ENCODE peak calls at places on chromosomes 4 and X, in ten cellular contexts. One of them, this sample, is unnamed.

GRCh38 chr4:24186466-24186865 is 296.6 kb upstream of the PPARGC1A start:
- DNase-seq in nucleus accumbens: no peak
- DNase-seq in uterus: no peak
- DNase-seq in CMK: no peak
- DNase-seq in caudate nucleus: no peak
- DNase-seq in NCI-H2171 treated with DMSO at 0.1 percent for 48 hours: no peak
- DNase-seq in activated B cell treated with CpG ODN at 0.5 μM for 24 hours: no peak
- DNase-seq in bronchial epithelial cell: no peak
- DNase-seq in glutamatergic neuron: no peak
- DNase-seq in stimulated activated CD4-positive, alpha-beta T cell treated with anti-CD3 and anti-CD28 coated beads, TNF-alpha, amount 100 ng/mL, for 4 hours: no peak
- DNase-seq in this sample: no peak

GRCh38 chr4:71198958-71199357 is 139.9 kb upstream of the SLC4A4 start:
- DNase-seq in uterus: no peak
- DNase-seq in nucleus accumbens: no peak
- DNase-seq in CMK: peak; percentile 24
- DNase-seq in stimulated activated CD4-positive, alpha-beta T cell treated with anti-CD3 and anti-CD28 coated beads, TNF-alpha, amount 100 ng/mL, for 4 hours: no peak
- DNase-seq in NCI-H2171 treated with DMSO at 0.1 percent for 48 hours: no peak
- DNase-seq in caudate nucleus: no peak
- DNase-seq in activated B cell treated with CpG ODN at 0.5 μM for 24 hours: no peak
- DNase-seq in glutamatergic neuron: no peak
- DNase-seq in bronchial epithelial cell: no peak
- DNase-seq in this sample: no peak

GRCh38 chr4:13705521-13706035 is 78.1 kb upstream of the BOD1L1 start:
- DNase-seq in bronchial epithelial cell: peak; percentile 55
- DNase-seq in uterus: peak; percentile 38
- DNase-seq in NCI-H2171 treated with DMSO at 0.1 percent for 48 hours: no peak
- DNase-seq in CMK: no peak
- DNase-seq in stimulated activated CD4-positive, alpha-beta T cell treated with anti-CD3 and anti-CD28 coated beads, TNF-alpha, amount 100 ng/mL, for 4 hours: no peak
- DNase-seq in glutamatergic neuron: no peak
- DNase-seq in caudate nucleus: no peak
- DNase-seq in activated B cell treated with CpG ODN at 0.5 μM for 24 hours: no peak
- DNase-seq in nucleus accumbens: no peak
- DNase-seq in this sample: no peak

GRCh38 chr4:128853741-128854140 is 44.2 kb downstream of the JADE1 start:
- DNase-seq in bronchial epithelial cell: no peak
- DNase-seq in NCI-H2171 treated with DMSO at 0.1 percent for 48 hours: no peak
- DNase-seq in stimulated activated CD4-positive, alpha-beta T cell treated with anti-CD3 and anti-CD28 coated beads, TNF-alpha, amount 100 ng/mL, for 4 hours: no peak
- DNase-seq in glutamatergic neuron: no peak
- DNase-seq in activated B cell treated with CpG ODN at 0.5 μM for 24 hours: no peak
- DNase-seq in CMK: no peak
- DNase-seq in nucleus accumbens: no peak
- DNase-seq in caudate nucleus: no peak
- DNase-seq in uterus: no peak
- DNase-seq in this sample: no peak

GRCh38 chr4:57080781-57081650 is 29.2 kb downstream of the IGFBP7 start:
- DNase-seq in stimulated activated CD4-positive, alpha-beta T cell treated with anti-CD3 and anti-CD28 coated beads, TNF-alpha, amount 100 ng/mL, for 4 hours: no peak
- DNase-seq in uterus: no peak
- DNase-seq in glutamatergic neuron: no peak
- DNase-seq in bronchial epithelial cell: peak; percentile 98
- DNase-seq in caudate nucleus: no peak
- DNase-seq in activated B cell treated with CpG ODN at 0.5 μM for 24 hours: no peak
- DNase-seq in CMK: no peak
- DNase-seq in NCI-H2171 treated with DMSO at 0.1 percent for 48 hours: no peak
- DNase-seq in nucleus accumbens: no peak
- DNase-seq in this sample: no peak

GRCh38 chrX:151704023-151704663 is 8.9 kb downstream of the PRRG3 start:
- DNase-seq in bronchial epithelial cell: no peak
- DNase-seq in uterus: no peak
- DNase-seq in activated B cell treated with CpG ODN at 0.5 μM for 24 hours: no peak
- DNase-seq in caudate nucleus: no peak
- DNase-seq in nucleus accumbens: no peak
- DNase-seq in NCI-H2171 treated with DMSO at 0.1 percent for 48 hours: peak; percentile 75
- DNase-seq in CMK: no peak
- DNase-seq in glutamatergic neuron: no peak
- DNase-seq in stimulated activated CD4-positive, alpha-beta T cell treated with anti-CD3 and anti-CD28 coated beads, TNF-alpha, amount 100 ng/mL, for 4 hours: no peak
- DNase-seq in this sample: no peak

GRCh38 chrX:78555401-78555980 is 103.6 kb downstream of the RTL3 start:
- DNase-seq in uterus: no peak
- DNase-seq in activated B cell treated with CpG ODN at 0.5 μM for 24 hours: no peak
- DNase-seq in bronchial epithelial cell: no peak
- DNase-seq in NCI-H2171 treated with DMSO at 0.1 percent for 48 hours: no peak
- DNase-seq in glutamatergic neuron: no peak
- DNase-seq in CMK: no peak
- DNase-seq in nucleus accumbens: no peak
- DNase-seq in stimulated activated CD4-positive, alpha-beta T cell treated with anti-CD3 and anti-CD28 coated beads, TNF-alpha, amount 100 ng/mL, for 4 hours: no peak
- DNase-seq in caudate nucleus: no peak
- DNase-seq in this sample: peak; percentile 90

GRCh38 chrX:10984213-10984612 is 126.9 kb upstream of the HCCS start:
- DNase-seq in NCI-H2171 treated with DMSO at 0.1 percent for 48 hours: no peak
- DNase-seq in caudate nucleus: no peak
- DNase-seq in nucleus accumbens: no peak
- DNase-seq in bronchial epithelial cell: no peak
- DNase-seq in activated B cell treated with CpG ODN at 0.5 μM for 24 hours: no peak
- DNase-seq in stimulated activated CD4-positive, alpha-beta T cell treated with anti-CD3 and anti-CD28 coated beads, TNF-alpha, amount 100 ng/mL, for 4 hours: no peak
- DNase-seq in CMK: no peak
- DNase-seq in uterus: no peak
- DNase-seq in glutamatergic neuron: no peak
- DNase-seq in this sample: no peak

GRCh38 chr4:119268466-119268865 is 53.5 kb downstream of the FABP2 start:
- DNase-seq in uterus: no peak
- DNase-seq in caudate nucleus: no peak
- DNase-seq in CMK: no peak
- DNase-seq in activated B cell treated with CpG ODN at 0.5 μM for 24 hours: no peak
- DNase-seq in NCI-H2171 treated with DMSO at 0.1 percent for 48 hours: no peak
- DNase-seq in glutamatergic neuron: no peak
- DNase-seq in bronchial epithelial cell: peak; percentile 8
- DNase-seq in nucleus accumbens: no peak
- DNase-seq in stimulated activated CD4-positive, alpha-beta T cell treated with anti-CD3 and anti-CD28 coated beads, TNF-alpha, amount 100 ng/mL, for 4 hours: no peak
- DNase-seq in this sample: no peak

GRCh38 chrX:39896951-39897740 is 200.6 kb downstream of the BCOR start:
- DNase-seq in uterus: no peak
- DNase-seq in caudate nucleus: no peak
- DNase-seq in activated B cell treated with CpG ODN at 0.5 μM for 24 hours: no peak
- DNase-seq in nucleus accumbens: no peak
- DNase-seq in stimulated activated CD4-positive, alpha-beta T cell treated with anti-CD3 and anti-CD28 coated beads, TNF-alpha, amount 100 ng/mL, for 4 hours: no peak
- DNase-seq in NCI-H2171 treated with DMSO at 0.1 percent for 48 hours: no peak
- DNase-seq in CMK: no peak
- DNase-seq in bronchial epithelial cell: peak; percentile 74
- DNase-seq in glutamatergic neuron: no peak
- DNase-seq in this sample: no peak

GRCh38 chrX:22629105-22629725 is 356.5 kb downstream of the CBLL2 start:
- DNase-seq in uterus: no peak
- DNase-seq in stimulated activated CD4-positive, alpha-beta T cell treated with anti-CD3 and anti-CD28 coated beads, TNF-alpha, amount 100 ng/mL, for 4 hours: no peak
- DNase-seq in nucleus accumbens: no peak
- DNase-seq in glutamatergic neuron: no peak
- DNase-seq in CMK: no peak
- DNase-seq in caudate nucleus: no peak
- DNase-seq in bronchial epithelial cell: peak; percentile 77
- DNase-seq in activated B cell treated with CpG ODN at 0.5 μM for 24 hours: no peak
- DNase-seq in NCI-H2171 treated with DMSO at 0.1 percent for 48 hours: no peak
- DNase-seq in this sample: no peak

GRCh38 chr4:6909970-6910339 is 329 bp downstream of the TBC1D14 start:
- DNase-seq in activated B cell treated with CpG ODN at 0.5 μM for 24 hours: no peak
- DNase-seq in bronchial epithelial cell: no peak
- DNase-seq in stimulated activated CD4-positive, alpha-beta T cell treated with anti-CD3 and anti-CD28 coated beads, TNF-alpha, amount 100 ng/mL, for 4 hours: no peak
- DNase-seq in nucleus accumbens: no peak
- DNase-seq in glutamatergic neuron: peak; percentile 32
- DNase-seq in uterus: no peak
- DNase-seq in CMK: no peak
- DNase-seq in caudate nucleus: no peak
- DNase-seq in NCI-H2171 treated with DMSO at 0.1 percent for 48 hours: no peak
- DNase-seq in this sample: no peak

GRCh38 chr4:57544811-57545654 is 434.8 kb upstream of the IGFBP7 start:
- DNase-seq in uterus: no peak
- DNase-seq in NCI-H2171 treated with DMSO at 0.1 percent for 48 hours: no peak
- DNase-seq in CMK: no peak
- DNase-seq in glutamatergic neuron: no peak
- DNase-seq in activated B cell treated with CpG ODN at 0.5 μM for 24 hours: no peak
- DNase-seq in nucleus accumbens: no peak
- DNase-seq in stimulated activated CD4-positive, alpha-beta T cell treated with anti-CD3 and anti-CD28 coated beads, TNF-alpha, amount 100 ng/mL, for 4 hours: no peak
- DNase-seq in bronchial epithelial cell: no peak
- DNase-seq in caudate nucleus: no peak
- DNase-seq in this sample: no peak

GRCh38 chrX:73398185-73398914 is 48.5 kb upstream of the CDX4 start:
- DNase-seq in stimulated activated CD4-positive, alpha-beta T cell treated with anti-CD3 and anti-CD28 coated beads, TNF-alpha, amount 100 ng/mL, for 4 hours: no peak
- DNase-seq in NCI-H2171 treated with DMSO at 0.1 percent for 48 hours: no peak
- DNase-seq in bronchial epithelial cell: no peak
- DNase-seq in caudate nucleus: no peak
- DNase-seq in activated B cell treated with CpG ODN at 0.5 μM for 24 hours: no peak
- DNase-seq in uterus: no peak
- DNase-seq in nucleus accumbens: no peak
- DNase-seq in glutamatergic neuron: no peak
- DNase-seq in CMK: no peak
- DNase-seq in this sample: no peak

GRCh38 chrX:114841051-114841450 is 176.4 kb downstream of the IL13RA2 start:
- DNase-seq in caudate nucleus: no peak
- DNase-seq in activated B cell treated with CpG ODN at 0.5 μM for 24 hours: no peak
- DNase-seq in glutamatergic neuron: no peak
- DNase-seq in NCI-H2171 treated with DMSO at 0.1 percent for 48 hours: no peak
- DNase-seq in uterus: no peak
- DNase-seq in bronchial epithelial cell: peak; percentile 4
- DNase-seq in stimulated activated CD4-positive, alpha-beta T cell treated with anti-CD3 and anti-CD28 coated beads, TNF-alpha, amount 100 ng/mL, for 4 hours: no peak
- DNase-seq in nucleus accumbens: no peak
- DNase-seq in CMK: no peak
- DNase-seq in this sample: no peak